ENCODE peak calls at places on chromosomes 12 and 14, in four cellular contexts. One of them, this sample, is unnamed.

GRCh38 chr14:104400355-104400754 is 179.2 kb upstream of the C14orf180 start:
- DNase-seq in WERI-Rb-1: no peak
- DNase-seq in trophoblast cell: no peak
- DNase-seq in tibial nerve: no peak
- DNase-seq in this sample: no peak

GRCh38 chr12:132238487-132239248 is 90.7 kb downstream of the GALNT9 start:
- DNase-seq in WERI-Rb-1: no peak
- DNase-seq in trophoblast cell: no peak
- DNase-seq in tibial nerve: no peak
- DNase-seq in this sample: no peak

GRCh38 chr12:115597157-115597712 is 680.3 kb downstream of the MED13L start:
- DNase-seq in WERI-Rb-1: no peak
- DNase-seq in trophoblast cell: peak; percentile 62
- DNase-seq in tibial nerve: no peak
- DNase-seq in this sample: no peak

GRCh38 chr14:74942608-74943007 is 12.8 kb downstream of the PGF start:
- DNase-seq in WERI-Rb-1: no peak
- DNase-seq in trophoblast cell: no peak
- DNase-seq in tibial nerve: no peak
- DNase-seq in this sample: no peak

GRCh38 chr14:61620130-61620946 is 75.0 kb upstream of the HIF1A start:
- DNase-seq in WERI-Rb-1: no peak
- DNase-seq in trophoblast cell: peak; percentile 90
- DNase-seq in tibial nerve: no peak
- DNase-seq in this sample: no peak

GRCh38 chr12:19779393-19780056 is 340.2 kb downstream of the AEBP2 start:
- DNase-seq in WERI-Rb-1: no peak
- DNase-seq in trophoblast cell: no peak
- DNase-seq in tibial nerve: no peak
- DNase-seq in this sample: no peak

GRCh38 chr12:78802593-78802992 is 62.0 kb upstream of the SYT1 start:
- DNase-seq in WERI-Rb-1: peak; percentile 62
- DNase-seq in trophoblast cell: peak; percentile 45
- DNase-seq in tibial nerve: no peak
- DNase-seq in this sample: no peak

GRCh38 chr14:90676859-90677258 is 139.4 kb downstream of the TTC7B start:
- DNase-seq in WERI-Rb-1: no peak
- DNase-seq in trophoblast cell: no peak
- DNase-seq in tibial nerve: no peak
- DNase-seq in this sample: no peak

GRCh38 chr14:80211143-80212024 is at the start of gene DIO2:
- DNase-seq in WERI-Rb-1: no peak
- DNase-seq in trophoblast cell: peak; percentile 66
- DNase-seq in tibial nerve: peak; percentile 26
- DNase-seq in this sample: peak; percentile 47

GRCh38 chr12:29796823-29797263 is 13.1 kb upstream of the TMTC1 start:
- DNase-seq in WERI-Rb-1: no peak
- DNase-seq in trophoblast cell: peak; percentile 11
- DNase-seq in tibial nerve: peak; percentile 56
- DNase-seq in this sample: no peak

GRCh38 chr12:52029686-52030085 is 21.6 kb upstream of the NR4A1 start:
- DNase-seq in WERI-Rb-1: peak; percentile 84
- DNase-seq in trophoblast cell: no peak
- DNase-seq in tibial nerve: no peak
- DNase-seq in this sample: peak; percentile 32

GRCh38 chr12:19804737-19805136 is 365.4 kb downstream of the AEBP2 start:
- DNase-seq in WERI-Rb-1: no peak
- DNase-seq in trophoblast cell: no peak
- DNase-seq in tibial nerve: no peak
- DNase-seq in this sample: no peak

GRCh38 chr14:58637391-58638230 is at the start of gene DACT1:
- DNase-seq in WERI-Rb-1: peak; percentile 50
- DNase-seq in trophoblast cell: peak; percentile 60
- DNase-seq in tibial nerve: peak; percentile 36
- DNase-seq in this sample: peak; percentile 74

GRCh38 chr12:127489055-127489454 is 777.9 kb upstream of the TMEM132C start:
- DNase-seq in WERI-Rb-1: peak; percentile 18
- DNase-seq in trophoblast cell: no peak
- DNase-seq in tibial nerve: no peak
- DNase-seq in this sample: no peak

GRCh38 chr14:38210587-38211257 is 3.0 kb downstream of the SSTR1 start:
- DNase-seq in WERI-Rb-1: no peak
- DNase-seq in trophoblast cell: no peak
- DNase-seq in tibial nerve: no peak
- DNase-seq in this sample: no peak

GRCh38 chr12:59164991-59165718 is 244.9 kb upstream of the LRIG3 start:
- DNase-seq in WERI-Rb-1: no peak
- DNase-seq in trophoblast cell: peak; percentile 98
- DNase-seq in tibial nerve: no peak
- DNase-seq in this sample: no peak
- H3K27ac ChIP-seq in WERI-Rb-1: no peak overlapping the region
- H3K27ac ChIP-seq in trophoblast cell: no peak overlapping the region
- H3K27ac ChIP-seq in tibial nerve: no peak overlapping the region
- H3K27ac ChIP-seq in this sample: no peak overlapping the region

GRCh38 chr12:1676043-1676442 is 14.8 kb upstream of the ADIPOR2 start:
- DNase-seq in WERI-Rb-1: no peak
- DNase-seq in trophoblast cell: no peak
- DNase-seq in tibial nerve: no peak
- DNase-seq in this sample: no peak

GRCh38 chr12:1681493-1681807 is 9.4 kb upstream of the ADIPOR2 start:
- DNase-seq in WERI-Rb-1: no peak
- DNase-seq in trophoblast cell: no peak
- DNase-seq in tibial nerve: no peak
- DNase-seq in this sample: no peak

DNA sequence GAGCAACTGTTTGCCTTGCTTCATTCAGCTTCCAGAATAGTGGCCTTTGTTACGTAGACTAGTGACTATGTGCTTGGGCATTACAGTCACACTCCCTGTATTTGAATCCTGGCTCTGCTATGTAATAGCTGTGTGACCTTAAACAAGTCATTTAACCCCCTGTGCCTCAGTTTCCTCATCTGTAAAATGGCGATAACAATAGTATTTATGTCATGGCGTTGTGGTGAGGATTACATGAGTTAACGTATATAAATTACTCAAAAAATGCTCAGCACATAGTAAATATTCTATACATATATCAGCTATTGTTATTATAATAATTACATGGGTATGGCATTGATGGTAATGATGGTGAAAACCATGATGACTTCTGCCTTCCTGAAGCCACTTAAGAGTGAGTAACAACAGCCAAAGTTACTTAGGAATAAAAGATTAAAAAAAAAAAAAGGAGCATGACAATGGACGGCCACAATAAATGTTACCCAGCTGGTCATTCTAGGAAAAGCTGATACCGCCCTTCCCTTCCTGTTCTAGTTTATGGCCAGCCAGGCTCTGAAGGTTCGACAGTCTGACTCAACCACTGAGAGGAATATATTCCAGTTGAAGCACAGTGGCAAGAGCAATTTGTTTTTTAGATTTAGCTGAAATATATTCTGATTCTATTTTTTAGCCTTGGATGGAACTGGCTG is 9.9 kb upstream of the ADIPOR2 start:
- DNase-seq in WERI-Rb-1: no peak
- DNase-seq in trophoblast cell: no peak
- DNase-seq in tibial nerve: no peak
- DNase-seq in this sample: no peak
- H3K27ac ChIP-seq in WERI-Rb-1: no peak overlapping the region
- H3K27ac ChIP-seq in trophoblast cell: no peak overlapping the region
- H3K27ac ChIP-seq in tibial nerve: no peak overlapping the region
- H3K27ac ChIP-seq in this sample: no peak overlapping the region

DNA sequence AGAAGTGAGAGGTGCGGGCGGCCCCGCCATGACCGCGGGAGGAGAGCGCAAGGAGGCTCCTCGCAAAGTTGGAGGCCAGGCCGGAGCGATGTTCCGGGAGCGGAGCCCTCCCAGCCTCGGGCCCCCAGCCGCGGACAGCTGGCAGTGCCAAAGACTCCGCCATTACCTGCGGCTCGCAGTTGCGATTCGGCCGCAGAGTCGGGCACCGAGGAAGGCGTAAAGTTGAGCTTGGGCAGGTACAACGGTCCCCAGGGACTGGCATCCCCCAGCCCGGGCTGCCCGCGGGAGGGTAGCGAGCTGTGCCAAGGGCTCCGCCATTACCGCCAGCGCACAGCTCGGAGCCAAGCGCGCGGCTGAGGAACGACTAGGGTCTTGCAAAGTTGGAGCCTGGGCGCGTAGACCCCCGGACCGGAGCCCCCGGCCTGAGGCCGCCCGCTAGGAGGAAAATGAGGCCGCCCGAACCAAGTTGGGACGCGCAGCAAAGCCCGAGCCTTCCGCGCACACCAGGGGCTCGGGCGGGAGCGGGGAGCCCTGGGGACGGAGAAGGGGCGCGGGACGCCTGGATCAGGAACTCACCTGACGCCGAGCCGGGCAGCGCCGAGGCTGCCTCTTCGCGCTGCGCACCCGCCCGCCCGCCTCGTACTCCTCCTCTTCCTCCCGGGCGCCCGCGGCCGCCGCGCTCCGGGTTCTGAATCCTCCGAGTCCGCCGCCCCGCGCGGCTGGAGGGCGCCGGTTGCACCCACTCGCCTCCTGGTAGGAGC is 695 bp downstream of the NOS1 start:
- DNase-seq in WERI-Rb-1: no peak
- DNase-seq in trophoblast cell: no peak
- DNase-seq in tibial nerve: no peak
- DNase-seq in this sample: no peak
- H3K27ac ChIP-seq in WERI-Rb-1: no peak overlapping the region
- H3K27ac ChIP-seq in trophoblast cell: no peak overlapping the region
- H3K27ac ChIP-seq in tibial nerve: no peak overlapping the region
- H3K27ac ChIP-seq in this sample: no peak overlapping the region

DNA sequence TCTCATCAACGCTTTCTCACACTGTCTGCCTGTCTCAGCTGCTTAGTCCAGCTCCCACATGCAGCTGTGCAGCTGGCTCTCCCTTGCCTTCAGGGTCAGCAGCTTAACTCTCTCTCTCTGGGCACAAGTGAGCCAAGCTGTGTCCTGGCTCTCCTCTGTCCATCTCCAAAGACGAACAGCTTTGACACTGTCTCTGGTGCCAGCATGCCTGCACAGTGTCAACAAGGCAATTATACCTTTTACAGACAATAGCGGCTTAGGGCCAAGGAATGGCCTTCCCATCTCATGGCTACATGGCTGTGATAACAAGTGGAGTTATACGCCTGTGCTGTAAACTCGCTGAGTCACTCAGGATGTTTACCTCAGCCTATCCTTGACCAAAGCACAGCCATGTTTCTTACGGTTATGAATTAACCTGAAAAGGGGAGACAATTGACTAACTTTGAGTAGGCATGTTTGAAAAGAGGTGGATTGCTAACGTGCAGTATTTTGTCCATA is 38.4 kb upstream of the MANSC4 start:
- DNase-seq in WERI-Rb-1: no peak
- DNase-seq in trophoblast cell: no peak
- DNase-seq in tibial nerve: no peak
- DNase-seq in this sample: no peak
- H3K27ac ChIP-seq in WERI-Rb-1: no peak overlapping the region
- H3K27ac ChIP-seq in trophoblast cell: no peak overlapping the region
- H3K27ac ChIP-seq in tibial nerve: no peak overlapping the region
- H3K27ac ChIP-seq in this sample: no peak overlapping the region

GRCh38 chr14:71586131-71586893 is 345.9 kb upstream of the RGS6 start:
- DNase-seq in WERI-Rb-1: no peak
- DNase-seq in trophoblast cell: peak; percentile 9
- DNase-seq in tibial nerve: peak; percentile 18
- DNase-seq in this sample: peak; percentile 31
- H3K27ac ChIP-seq in WERI-Rb-1: no peak overlapping the region
- H3K27ac ChIP-seq in trophoblast cell: no peak overlapping the region
- H3K27ac ChIP-seq in tibial nerve: peak overlapping the region; percentile 80
- H3K27ac ChIP-seq in this sample: peak overlapping the region; percentile 42

DNA sequence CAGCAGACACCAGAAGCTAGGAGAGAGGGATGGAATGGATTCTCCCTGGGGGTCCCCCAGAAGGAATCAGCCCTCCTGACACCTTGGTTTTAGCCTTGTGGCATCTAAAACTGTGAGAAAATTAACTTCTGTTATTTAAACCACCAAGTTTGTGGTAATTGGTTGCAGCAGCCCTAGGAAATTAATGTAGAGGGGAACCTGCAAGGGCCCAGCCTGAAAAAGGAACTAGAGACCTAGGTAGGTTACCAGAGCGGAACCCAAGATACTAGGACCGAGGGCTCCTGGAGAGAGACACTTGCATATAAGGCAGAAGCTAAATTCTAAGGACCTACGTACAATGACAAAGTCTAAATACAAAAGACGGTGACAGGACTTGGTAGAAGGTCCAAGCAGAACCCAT is 8.1 kb upstream of the DENND5B start:
- DNase-seq in WERI-Rb-1: no peak
- DNase-seq in trophoblast cell: no peak
- DNase-seq in tibial nerve: no peak
- DNase-seq in this sample: no peak
- H3K27ac ChIP-seq in WERI-Rb-1: no peak overlapping the region
- H3K27ac ChIP-seq in trophoblast cell: no peak overlapping the region
- H3K27ac ChIP-seq in tibial nerve: no peak overlapping the region
- H3K27ac ChIP-seq in this sample: no peak overlapping the region

GRCh38 chr12:124371970-124372555 is 77.2 kb downstream of the RFLNA start:
- DNase-seq in WERI-Rb-1: no peak
- DNase-seq in trophoblast cell: no peak
- DNase-seq in tibial nerve: no peak
- DNase-seq in this sample: no peak

GRCh38 chr12:124370384-124370783 is 75.5 kb downstream of the RFLNA start:
- DNase-seq in WERI-Rb-1: no peak
- DNase-seq in trophoblast cell: no peak
- DNase-seq in tibial nerve: no peak
- DNase-seq in this sample: no peak

GRCh38 chr12:124369901-124370378 is 75.0 kb downstream of the RFLNA start:
- DNase-seq in WERI-Rb-1: no peak
- DNase-seq in trophoblast cell: peak; percentile 29
- DNase-seq in tibial nerve: peak; percentile 62
- DNase-seq in this sample: no peak

GRCh38 chr12:124371366-124371765 is 76.5 kb downstream of the RFLNA start:
- DNase-seq in WERI-Rb-1: no peak
- DNase-seq in trophoblast cell: peak; percentile 82
- DNase-seq in tibial nerve: no peak
- DNase-seq in this sample: no peak

DNA sequence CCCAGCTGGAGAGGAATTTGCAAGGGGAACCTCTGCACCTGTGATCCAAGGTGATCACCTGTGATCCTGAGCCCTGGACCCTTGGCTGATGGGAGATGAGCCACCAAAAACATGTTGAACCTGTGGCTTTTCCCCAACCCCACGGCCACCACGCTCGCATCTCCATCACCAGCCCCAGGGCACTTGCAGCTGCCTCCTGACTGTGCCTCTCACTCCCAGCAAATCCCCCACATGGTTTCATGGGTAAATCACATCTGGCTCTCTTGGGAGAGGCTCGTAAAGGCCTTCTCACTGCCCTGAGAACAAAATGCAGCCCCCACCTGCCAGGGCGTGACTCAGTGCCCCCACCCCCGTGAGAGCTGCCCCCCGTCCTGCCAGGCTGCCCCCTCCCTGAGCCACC is 76.0 kb downstream of the RFLNA start:
- DNase-seq in WERI-Rb-1: no peak
- DNase-seq in trophoblast cell: no peak
- DNase-seq in tibial nerve: no peak
- DNase-seq in this sample: no peak
- H3K27ac ChIP-seq in WERI-Rb-1: no peak overlapping the region
- H3K27ac ChIP-seq in trophoblast cell: no peak overlapping the region
- H3K27ac ChIP-seq in tibial nerve: peak overlapping the region; percentile 97
- H3K27ac ChIP-seq in this sample: peak overlapping the region; percentile 88